ENCODE peak calls at places on chromosomes 16 and 17, in seven cellular contexts. Y is hypothalamus; E is NCI-H446; X is progenitor cell of endocrine pancreas; L is EL; B is activated CD4-positive, CD25-positive, alpha-beta regulatory T cell treated with anti-CD3 and anti-CD28 coated beads, Interleukin-2, amount 50 U/mL, for 16 hours; V is CD4-positive, CD25-positive, alpha-beta regulatory T cell. I is an unnamed sample.

GRCh38 chr16:90077757-90078593 is 844 bp upstream of the PRDM7 start:
- DNase-seq in Y (peak; percentile 28), E (peak; percentile 32), X (no peak), L (no peak), B (peak; percentile 28), V (peak; percentile 55), I (peak; percentile 32)

GRCh38 chr16:28572659-28573510 is 19.2 kb downstream of the SGF29 start:
- DNase-seq in Y (peak; percentile 11), E (no peak), X (no peak), L (no peak), B (no peak), V (no peak), I (no peak)

GRCh38 chr17:37019117-37019744 is 70.5 kb downstream of the AATF start:
- DNase-seq in Y (no peak), E (no peak), X (no peak), L (no peak), B (no peak), V (no peak), I (no peak)

GRCh38 chr17:57207396-57207795 is 48.9 kb upstream of the MSI2 start:
- DNase-seq in Y (no peak), E (no peak), X (no peak), L (no peak), B (no peak), V (no peak), I (no peak)

GRCh38 chr16:68750243-68750642 is 13.2 kb downstream of the CDH1 start:
- DNase-seq in Y (no peak), E (no peak), X (no peak), L (no peak), B (no peak), V (no peak), I (no peak)

GRCh38 chr16:13014516-13014915 is 113.1 kb downstream of the SHISA9 start:
- DNase-seq in Y (no peak), E (no peak), X (no peak), L (no peak), B (no peak), V (no peak), I (no peak)

GRCh38 chr17:58376472-58376921 is 24.5 kb upstream of the SUPT4H1 start:
- DNase-seq in Y (no peak), E (no peak), X (no peak), L (no peak), B (no peak), V (no peak), I (no peak)

GRCh38 chr17:18106211-18106610 is 2.3 kb upstream of the MYO15A start:
- DNase-seq in Y (no peak), E (no peak), X (no peak), L (no peak), B (no peak), V (no peak), I (no peak)

GRCh38 chr16:11841026-11841425 is 10.3 kb downstream of the RSL1D1 start:
- DNase-seq in Y (no peak), E (no peak), X (no peak), L (no peak), B (no peak), V (no peak), I (no peak)

GRCh38 chr16:83937922-83938875 is 14.8 kb upstream of the OSGIN1 start:
- DNase-seq in Y (no peak), E (no peak), X (no peak), L (no peak), B (no peak), V (no peak), I (no peak)

GRCh38 chr17:80943346-80944145 is 48.1 kb upstream of the CHMP6 start:
- DNase-seq in Y (no peak), E (no peak), X (no peak), L (no peak), B (no peak), V (no peak), I (no peak)

GRCh38 chr17:1557355-1558095 is 5.1 kb downstream of the PITPNA start:
- DNase-seq in Y (no peak), E (no peak), X (no peak), L (peak; percentile 34), B (no peak), V (no peak), I (peak; percentile 64)